ENCODE peak calls at places on chromosomes 2 and 18, in four cellular contexts. One of them, this sample, is unnamed.
A peak's percentile ranks its signal among the peaks of the same experiment; 100 is the strongest.

GRCh38 chr2:164015328-164016123 is 279.7 kb upstream of the FIGN start:
- DNase-seq in activated T-helper 1 cell treated with Interleukin-2 at 50 U/mL for 16 hours: no peak
- DNase-seq in GM12865: peak; percentile 91
- DNase-seq in sciatic nerve: no peak
- DNase-seq in this sample: no peak

GRCh38 chr2:155690785-155691184 is 641.7 kb downstream of the NR4A2 start:
- DNase-seq in sciatic nerve: no peak
- DNase-seq in activated T-helper 1 cell treated with Interleukin-2 at 50 U/mL for 16 hours: no peak
- DNase-seq in GM12865: peak; percentile 5
- DNase-seq in this sample: no peak

GRCh38 chr2:158232476-158232875 is 130.8 kb downstream of the UPP2 start:
- DNase-seq in GM12865: no peak
- DNase-seq in sciatic nerve: no peak
- DNase-seq in activated T-helper 1 cell treated with Interleukin-2 at 50 U/mL for 16 hours: no peak
- DNase-seq in this sample: no peak

GRCh38 chr18:61031626-61032025 is 301.6 kb upstream of the CDH20 start:
- DNase-seq in sciatic nerve: no peak
- DNase-seq in activated T-helper 1 cell treated with Interleukin-2 at 50 U/mL for 16 hours: no peak
- DNase-seq in GM12865: no peak
- DNase-seq in this sample: no peak

GRCh38 chr2:215882689-215883088 is 130.7 kb downstream of the MREG start:
- DNase-seq in activated T-helper 1 cell treated with Interleukin-2 at 50 U/mL for 16 hours: no peak
- DNase-seq in GM12865: no peak
- DNase-seq in sciatic nerve: no peak
- DNase-seq in this sample: no peak

GRCh38 chr2:51018145-51018544 is 13.8 kb downstream of the NRXN1 start:
- DNase-seq in sciatic nerve: no peak
- DNase-seq in GM12865: no peak
- DNase-seq in activated T-helper 1 cell treated with Interleukin-2 at 50 U/mL for 16 hours: no peak
- DNase-seq in this sample: no peak

GRCh38 chr18:49638891-49639557 is 77.2 kb downstream of the LIPG start:
- DNase-seq in GM12865: no peak
- DNase-seq in activated T-helper 1 cell treated with Interleukin-2 at 50 U/mL for 16 hours: no peak
- DNase-seq in sciatic nerve: peak; percentile 19
- DNase-seq in this sample: no peak

GRCh38 chr2:97979894-97980293 is 15.9 kb downstream of the TMEM131 start:
- DNase-seq in GM12865: no peak
- DNase-seq in activated T-helper 1 cell treated with Interleukin-2 at 50 U/mL for 16 hours: no peak
- DNase-seq in sciatic nerve: no peak
- DNase-seq in this sample: no peak

GRCh38 chr2:129803067-129803466 is 176.4 kb upstream of the RAB6C start:
- DNase-seq in GM12865: no peak
- DNase-seq in activated T-helper 1 cell treated with Interleukin-2 at 50 U/mL for 16 hours: no peak
- DNase-seq in sciatic nerve: no peak
- DNase-seq in this sample: no peak

GRCh38 chr2:231355802-231356473 is 39.6 kb upstream of the B3GNT7 start:
- DNase-seq in sciatic nerve: no peak
- DNase-seq in activated T-helper 1 cell treated with Interleukin-2 at 50 U/mL for 16 hours: no peak
- DNase-seq in GM12865: no peak
- DNase-seq in this sample: no peak

GRCh38 chr18:12768622-12769021 is 65.8 kb downstream of the PSMG2 start:
- DNase-seq in activated T-helper 1 cell treated with Interleukin-2 at 50 U/mL for 16 hours: no peak
- DNase-seq in GM12865: no peak
- DNase-seq in sciatic nerve: peak; percentile 5
- DNase-seq in this sample: no peak

GRCh38 chr2:106649306-106649705 is 162.1 kb downstream of the CD8B2 start:
- DNase-seq in GM12865: no peak
- DNase-seq in activated T-helper 1 cell treated with Interleukin-2 at 50 U/mL for 16 hours: no peak
- DNase-seq in sciatic nerve: no peak
- DNase-seq in this sample: no peak

GRCh38 chr2:96087130-96087529 is 29.2 kb downstream of the ADRA2B start:
- DNase-seq in sciatic nerve: no peak
- DNase-seq in activated T-helper 1 cell treated with Interleukin-2 at 50 U/mL for 16 hours: no peak
- DNase-seq in GM12865: no peak
- DNase-seq in this sample: no peak

GRCh38 chr2:119429225-119430000 is 2.2 kb upstream of the TMEM37 start:
- DNase-seq in activated T-helper 1 cell treated with Interleukin-2 at 50 U/mL for 16 hours: no peak
- DNase-seq in GM12865: peak; percentile 39
- DNase-seq in sciatic nerve: no peak
- DNase-seq in this sample: no peak

GRCh38 chr18:58095251-58095650 is 51.2 kb downstream of the NEDD4L start:
- DNase-seq in sciatic nerve: no peak
- DNase-seq in GM12865: no peak
- DNase-seq in activated T-helper 1 cell treated with Interleukin-2 at 50 U/mL for 16 hours: no peak
- DNase-seq in this sample: no peak

GRCh38 chr2:237431372-237431771 is 17.4 kb upstream of the COL6A3 start:
- DNase-seq in activated T-helper 1 cell treated with Interleukin-2 at 50 U/mL for 16 hours: no peak
- DNase-seq in sciatic nerve: no peak
- DNase-seq in GM12865: no peak
- DNase-seq in this sample: no peak

GRCh38 chr18:37138456-37138855 is 309.5 kb downstream of the KIAA1328 start:
- DNase-seq in activated T-helper 1 cell treated with Interleukin-2 at 50 U/mL for 16 hours: no peak
- DNase-seq in sciatic nerve: no peak
- DNase-seq in GM12865: no peak
- DNase-seq in this sample: no peak

GRCh38 chr18:59669872-59670657 is 27.2 kb downstream of the CCBE1 start:
- DNase-seq in GM12865: no peak
- DNase-seq in sciatic nerve: no peak
- DNase-seq in activated T-helper 1 cell treated with Interleukin-2 at 50 U/mL for 16 hours: no peak
- DNase-seq in this sample: no peak

GRCh38 chr2:97645112-97645699 is 656 bp upstream of the COX5B start:
- DNase-seq in activated T-helper 1 cell treated with Interleukin-2 at 50 U/mL for 16 hours: no peak
- DNase-seq in GM12865: peak; percentile 26
- DNase-seq in sciatic nerve: no peak
- DNase-seq in this sample: no peak